ENCODE peak calls at places on chromosomes 3 and 15, in nine cellular contexts. S is activated naive CD8-positive, alpha-beta T cell treated with anti-CD3 and anti-CD28 coated beads, Interleukin-2, amount 10 ng/mL, durations not matched to agents 7 days and 5 days; E is activated CD4-positive, CD25-positive, alpha-beta regulatory T cell treated with anti-CD3 and anti-CD28 coated beads, Interleukin-2, amount 50 U/mL, for 24 hours; V is lung; H is stimulated activated naive CD8-positive, alpha-beta T cell treated with anti-CD3 and anti-CD28 coated beads, Interleukin-15, amount 100 ng/mL, for 72 hours; J is sciatic nerve; R is lower lobe of right lung; I is activated CD8-positive, alpha-beta T cell treated with anti-CD3 and anti-CD28 coated beads for 36 hours; A is gastroesophageal sphincter. K is an unnamed sample.
A peak's percentile ranks its signal among the peaks of the same experiment; 100 is the strongest.

GRCh38 chr3:43473228-43473627 is 148.6 kb downstream of the ANO10 start:
- ATAC-seq in S (no peak), E (no peak), V (no peak), H (no peak), J (no peak), R (no peak), I (no peak), A (no peak), K (no peak)

GRCh38 chr3:188590556-188590955 is 436.6 kb downstream of the LPP start:
- ATAC-seq in S (no peak), E (no peak), V (no peak), H (no peak), J (no peak), R (no peak), I (no peak), A (no peak), K (no peak)

GRCh38 chr15:84840255-84840654 is 23.1 kb downstream of the ALPK3 start:
- ATAC-seq in S (no peak), E (no peak), V (no peak), H (no peak), J (peak; percentile 24), R (peak; percentile 32), I (no peak), A (no peak), K (no peak)

GRCh38 chr3:69462022-69462825 is 76.3 kb upstream of the FRMD4B start:
- ATAC-seq in S (no peak), E (no peak), V (no peak), H (peak; percentile 40), J (no peak), R (no peak), I (no peak), A (no peak), K (no peak)

GRCh38 chr3:66666362-66666761 is 165.5 kb upstream of the LRIG1 start:
- ATAC-seq in S (no peak), E (no peak), V (no peak), H (no peak), J (peak; percentile 65), R (no peak), I (no peak), A (no peak), K (no peak)

GRCh38 chr15:42665827-42666226 is 71.1 kb downstream of the CDAN1 start:
- ATAC-seq in S (no peak), E (no peak), V (no peak), H (no peak), J (no peak), R (no peak), I (no peak), A (no peak), K (no peak)

GRCh38 chr3:78221796-78222195 is 1181.9 kb downstream of the ROBO2 start:
- ATAC-seq in S (no peak), E (no peak), V (no peak), H (no peak), J (no peak), R (no peak), I (no peak), A (no peak), K (no peak)

GRCh38 chr15:63504979-63505841 is 817 bp downstream of the USP3 start:
- ATAC-seq in S (peak; percentile 4), E (no peak), V (no peak), H (peak; percentile 6), J (no peak), R (no peak), I (no peak), A (peak; percentile 10), K (peak; percentile 32)

GRCh38 chr3:46065294-46065705 is 38.0 kb upstream of the XCR1 start:
- ATAC-seq in S (peak; percentile 96), E (peak; percentile 94), V (peak; percentile 67), H (peak; percentile 97), J (no peak), R (peak; percentile 65), I (peak; percentile 94), A (no peak), K (peak; percentile 80)

GRCh38 chr15:92655178-92655995 is at the start of gene FAM174B:
- ATAC-seq in S (peak; percentile 70), E (peak; percentile 61), V (peak; percentile 60), H (peak; percentile 86), J (peak; percentile 58), R (peak; percentile 83), I (peak; percentile 78), A (peak; percentile 70), K (peak; percentile 53)

GRCh38 chr3:59540241-59540640 is 490.4 kb upstream of the CFAP20DC start:
- ATAC-seq in S (no peak), E (no peak), V (no peak), H (no peak), J (no peak), R (no peak), I (no peak), A (no peak), K (no peak)